ENCODE peak calls at places on chromosomes 2 and 18, in four cellular contexts. G is GM23248, R is mucosa of descending colon, M is Peyer's patch. Y is an unnamed sample.

GRCh38 chr2:130374587-130375290 is 18.9 kb downstream of the PTPN18 start:
- DNase-seq in G (peak; percentile 62), R (no peak), M (peak; percentile 27), Y (no peak)

GRCh38 chr2:96025107-96025492 is 9.6 kb downstream of the GPAT2 start:
- DNase-seq in G (no peak), R (peak; percentile 42), M (no peak), Y (no peak)

GRCh38 chr2:240140920-240141319 is 462 bp upstream of the OTOS start:
- DNase-seq in G (no peak), R (no peak), M (no peak), Y (no peak)

GRCh38 chr2:128559533-128560515 is 241.2 kb upstream of the HS6ST1 start:
- DNase-seq in G (no peak), R (no peak), M (no peak), Y (no peak)

GRCh38 chr2:101113441-101114267 is 37.5 kb downstream of the TBC1D8 start:
- DNase-seq in G (peak; percentile 93), R (peak; percentile 38), M (no peak), Y (no peak)

GRCh38 chr2:227655454-227655853 is 11.2 kb upstream of the SCYGR5 start:
- DNase-seq in G (peak; percentile 95), R (no peak), M (peak; percentile 52), Y (no peak)

GRCh38 chr2:20093263-20094141 is 42.1 kb upstream of the LAPTM4A start:
- DNase-seq in G (peak; percentile 90), R (peak; percentile 76), M (peak; percentile 71), Y (no peak)

GRCh38 chr2:170411660-170412059 is 233.7 kb downstream of the MYO3B start:
- DNase-seq in G (no peak), R (no peak), M (no peak), Y (no peak)

GRCh38 chr2:47208852-47209606 is 53.9 kb upstream of the STPG4 start:
- DNase-seq in G (peak; percentile 5), R (no peak), M (no peak), Y (no peak)

GRCh38 chr2:191811807-191812602 is 34.9 kb downstream of the CAVIN2 start:
- DNase-seq in G (peak; percentile 79), R (peak; percentile 75), M (peak; percentile 74), Y (peak; percentile 3)

GRCh38 chr2:98734157-98734556 is 3.2 kb upstream of the MGAT4A start:
- DNase-seq in G (no peak), R (no peak), M (no peak), Y (no peak)

GRCh38 chr2:174383796-174384195 is 11.7 kb upstream of the SCRN3 start:
- DNase-seq in G (no peak), R (no peak), M (no peak), Y (no peak)

GRCh38 chr2:101466426-101466825 is 8.5 kb downstream of the RFX8 start:
- DNase-seq in G (no peak), R (peak; percentile 11), M (no peak), Y (no peak)

GRCh38 chr2:20691076-20691708 is 24.2 kb downstream of the GDF7 start:
- DNase-seq in G (no peak), R (no peak), M (no peak), Y (no peak)

GRCh38 chr2:218286570-218287459 is 5.5 kb downstream of the TMBIM1 start:
- DNase-seq in G (peak; percentile 98), R (peak; percentile 97), M (peak; percentile 96), Y (peak; percentile 79)

GRCh38 chr2:112085916-112086669 is 31.0 kb downstream of the TMEM87B start:
- DNase-seq in G (peak; percentile 40), R (no peak), M (no peak), Y (no peak)

DNA sequence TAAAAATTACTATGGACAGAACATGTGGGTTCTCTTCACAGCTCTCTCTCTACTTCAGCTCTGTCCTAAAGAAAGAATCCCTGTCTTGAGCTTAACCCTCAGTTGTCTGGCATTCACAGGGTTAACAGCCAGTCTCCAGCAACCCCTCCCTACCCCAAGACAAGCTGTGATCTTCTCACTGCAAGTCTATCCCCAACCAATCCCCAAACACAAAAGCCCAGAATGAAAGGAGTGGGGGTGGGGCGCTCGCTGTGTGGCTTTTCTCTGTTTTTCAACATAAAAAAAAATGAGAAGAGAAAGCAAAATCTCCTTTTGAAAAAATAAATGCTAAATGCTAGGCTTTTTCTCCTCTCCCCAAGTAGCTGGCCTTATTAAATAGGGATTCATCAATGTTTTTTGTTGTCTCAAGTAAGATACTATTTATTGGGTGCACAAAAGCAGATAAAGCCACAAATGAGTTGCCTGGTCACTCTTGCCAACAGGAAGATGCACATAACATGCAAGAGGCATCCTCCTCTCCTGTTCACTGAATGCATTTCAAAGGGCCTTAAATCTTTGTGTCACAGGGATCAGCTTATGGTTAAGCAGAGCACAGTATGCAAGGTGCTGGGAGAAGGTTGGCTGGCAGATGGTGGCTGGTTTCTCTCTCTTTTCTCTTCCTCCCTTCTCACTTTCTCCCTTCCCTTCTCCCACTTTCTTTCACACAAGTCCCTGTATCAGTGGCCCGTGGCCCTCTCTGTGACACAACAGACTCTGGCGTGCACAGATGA is 225.7 kb downstream of the CMPK2 start:
- DNase-seq in G (no peak), R (no peak), M (no peak), Y (no peak)
- H3K4me3 ChIP-seq in G (no peak overlapping the region), R (no peak overlapping the region), M (no peak overlapping the region), Y (no peak overlapping the region)

GRCh38 chr18:57784034-57784815 is 18.9 kb downstream of the ATP8B1 start:
- DNase-seq in G (peak; percentile 87), R (no peak), M (no peak), Y (no peak)

GRCh38 chr18:57784816-57785144 is 18.3 kb downstream of the ATP8B1 start:
- DNase-seq in G (no peak), R (no peak), M (no peak), Y (no peak)

GRCh38 chr18:57789105-57789504 is 14.0 kb downstream of the ATP8B1 start:
- DNase-seq in G (peak; percentile 70), R (no peak), M (no peak), Y (no peak)

GRCh38 chr18:57787068-57787682 is 15.9 kb downstream of the ATP8B1 start:
- DNase-seq in G (no peak), R (peak; percentile 53), M (no peak), Y (no peak)

DNA sequence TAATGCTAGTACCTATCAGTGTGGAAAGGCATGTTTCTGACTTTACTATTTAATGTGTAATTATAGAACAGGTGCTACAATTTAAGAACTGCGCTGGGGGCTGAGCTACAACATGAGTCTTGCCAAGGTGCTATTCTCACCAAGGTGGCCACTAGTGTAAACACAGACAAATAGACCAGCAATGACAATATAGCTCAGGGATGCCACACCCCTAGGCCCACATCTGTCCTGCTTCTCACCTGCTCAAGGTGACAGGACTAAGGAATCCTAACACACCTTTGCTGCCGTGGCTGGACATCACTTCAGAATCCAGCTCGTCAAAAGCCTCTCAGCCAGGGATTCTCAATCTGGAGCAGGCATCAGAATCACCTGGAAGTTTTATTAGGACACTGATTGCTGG is 17.1 kb downstream of the ATP8B1 start:
- DNase-seq in G (no peak), R (peak; percentile 74), M (no peak), Y (no peak)
- H3K4me1 ChIP-seq in G (peaks cover 67% of the 10 kb centered on the region), R (peaks cover 26% of the 10 kb centered on the region), M (peaks cover under 1% of the 10 kb centered on the region), Y (no peaks in the 10 kb centered on the region)

GRCh38 chr18:55300469-55301195 is 287.4 kb downstream of the TCF4 start:
- DNase-seq in G (peak; percentile 91), R (no peak), M (no peak), Y (no peak)
- H3K4me3 ChIP-seq in G (peak overlapping the region; percentile 78), R (no peak overlapping the region), M (no peak overlapping the region), Y (no peak overlapping the region)

GRCh38 chr2:26177122-26177521 is 4.2 kb downstream of the GAREM2 start:
- DNase-seq in G (no peak), R (no peak), M (peak; percentile 34), Y (no peak)

GRCh38 chr2:26174691-26175181 is 1.8 kb downstream of the GAREM2 start:
- DNase-seq in G (no peak), R (no peak), M (peak; percentile 26), Y (no peak)

GRCh38 chr2:26173596-26174482 is 951 bp downstream of the GAREM2 start:
- DNase-seq in G (no peak), R (no peak), M (peak; percentile 43), Y (no peak)

GRCh38 chr2:26175716-26176615 is 3.1 kb downstream of the GAREM2 start:
- DNase-seq in G (no peak), R (no peak), M (peak; percentile 41), Y (no peak)

DNA sequence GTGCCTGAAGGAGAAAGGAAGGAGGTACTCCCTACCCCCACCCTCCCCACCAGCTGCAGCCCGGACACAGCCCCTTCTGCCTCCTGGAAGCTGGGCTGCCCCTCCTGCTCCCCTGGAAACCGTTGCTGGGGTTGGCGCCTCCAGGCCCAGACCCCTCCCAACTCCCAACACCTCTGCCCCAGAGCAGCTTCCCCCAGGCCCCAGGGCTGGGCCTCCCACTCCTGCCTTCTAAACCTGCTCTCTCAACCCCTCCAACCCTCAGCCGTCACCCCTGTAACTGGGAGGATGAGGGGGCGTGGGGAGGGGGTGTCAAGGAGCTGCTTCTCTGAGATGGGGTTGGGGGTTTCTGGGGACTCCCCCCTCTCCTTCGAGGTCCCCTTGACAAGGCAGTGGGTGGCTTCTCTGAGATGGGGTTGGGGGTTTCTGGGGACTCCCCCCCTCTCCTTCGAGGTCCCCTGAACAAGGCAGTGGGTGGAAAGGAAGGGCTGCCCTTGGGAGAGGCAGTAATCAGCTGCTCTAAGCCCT is 2.4 kb downstream of the GAREM2 start:
- DNase-seq in G (no peak), R (no peak), M (peak; percentile 37), Y (no peak)
- H3K4me1 ChIP-seq in G (no peaks in the 10 kb centered on the region), R (peaks cover 17% of the 10 kb centered on the region), M (no peaks in the 10 kb centered on the region), Y (peaks cover 6% of the 10 kb centered on the region)

GRCh38 chr18:22946217-22946616 is 13.1 kb downstream of the RBBP8 start:
- DNase-seq in G (no peak), R (no peak), M (no peak), Y (no peak)
- H3K4me3 ChIP-seq in G (no peak overlapping the region), R (no peak overlapping the region), M (no peak overlapping the region), Y (no peak overlapping the region)

DNA sequence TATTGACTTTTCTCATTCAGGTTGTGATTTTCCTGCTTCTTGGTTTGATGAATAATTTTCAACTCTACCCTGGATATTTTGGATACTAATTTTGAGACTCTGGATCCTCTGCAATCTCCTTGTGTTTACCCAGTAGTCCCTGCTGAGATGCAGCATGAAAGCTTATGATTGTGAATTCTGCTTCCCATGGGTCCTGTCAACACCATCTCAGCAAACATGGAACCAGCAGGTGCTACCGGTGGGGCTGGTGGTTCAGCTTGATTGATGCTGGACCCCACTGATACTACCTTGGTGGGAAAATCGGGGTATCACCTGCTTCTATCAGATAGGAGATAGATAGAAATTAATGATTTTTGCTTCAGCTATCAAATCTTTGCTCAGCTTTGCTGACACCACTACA is 81.1 kb downstream of the SOWAHC start:
- DNase-seq in G (no peak), R (no peak), M (peak; percentile 34), Y (no peak)
- H3K4me1 ChIP-seq in G (peaks cover 18% of the 10 kb centered on the region), R (peaks cover 63% of the 10 kb centered on the region), M (peaks cover 11% of the 10 kb centered on the region), Y (no peaks in the 10 kb centered on the region)

GRCh38 chr2:56197816-56198215 is 14.0 kb downstream of the CCDC85A start:
- DNase-seq in G (no peak), R (no peak), M (no peak), Y (no peak)
- H3K4me3 ChIP-seq in G (no peak overlapping the region), R (no peak overlapping the region), M (no peak overlapping the region), Y (no peak overlapping the region)

Y was measured in naive thymus-derived CD4-positive, alpha-beta T cell.